ENCODE peak calls at places on chromosomes 7 and 10, in eight cellular contexts. N is thoracic aorta, R is AG10803, E is choroid plexus epithelial cell, D is prostate gland, G is HCT116, Z is left ventricle myocardium inferior, J is fibroblast of the aortic adventitia. P is an unnamed sample.
A peak's percentile ranks its signal among the peaks of the same experiment; 100 is the strongest.

GRCh38 chr10:125799446-125799845 is 23.6 kb downstream of the UROS start:
- DNase-seq in G (no peak), D (no peak), E (no peak), R (no peak), J (no peak), Z (no peak), N (no peak), P (no peak)

GRCh38 chr7:39413866-39414668 is 152.1 kb upstream of the YAE1 start:
- DNase-seq in J (peak; percentile 11), Z (peak; percentile 34), G (peak; percentile 26), N (no peak), E (peak; percentile 44), R (peak; percentile 38), D (peak; percentile 7), P (peak; percentile 8)

GRCh38 chr10:122033224-122033926 is 44.4 kb downstream of the TACC2 start:
- DNase-seq in R (no peak), E (no peak), N (no peak), J (no peak), D (peak; percentile 70), G (no peak), Z (no peak), P (no peak)

GRCh38 chr10:28302012-28302667 is 724 bp downstream of the MPP7 start:
- DNase-seq in R (no peak), G (no peak), E (peak; percentile 29), D (peak; percentile 15), J (peak; percentile 30), N (peak; percentile 27), Z (no peak), P (no peak)

GRCh38 chr10:3090914-3091313 is 23.6 kb downstream of the PFKP start:
- DNase-seq in G (peak; percentile 73), D (peak; percentile 72), Z (peak; percentile 60), N (no peak), E (peak; percentile 67), R (peak; percentile 53), J (peak; percentile 83), P (peak; percentile 32)

GRCh38 chr7:149872419-149873073 is 1.2 kb upstream of the ATP6V0E2 start:
- DNase-seq in R (peak; percentile 85), E (peak; percentile 92), Z (peak; percentile 84), G (no peak), N (peak; percentile 42), J (peak; percentile 71), D (peak; percentile 62), P (no peak)

GRCh38 chr10:42898037-42898960 is 115.7 kb downstream of the BMS1 start:
- DNase-seq in R (no peak), D (no peak), J (no peak), E (no peak), G (no peak), Z (no peak), N (no peak), P (no peak)

GRCh38 chr7:33841658-33842057 is 63.7 kb upstream of the BMPER start:
- DNase-seq in E (peak; percentile 41), Z (no peak), G (no peak), N (no peak), D (no peak), J (no peak), R (peak; percentile 42), P (no peak)

GRCh38 chr10:52570490-52570889 is 202.1 kb downstream of the MBL2 start:
- DNase-seq in E (no peak), N (no peak), R (no peak), G (no peak), D (no peak), Z (no peak), J (no peak), P (no peak)

GRCh38 chr10:92239600-92240288 is 51.1 kb downstream of the CPEB3 start:
- DNase-seq in D (peak; percentile 19), N (no peak), E (peak; percentile 23), G (no peak), R (peak; percentile 22), J (peak; percentile 27), Z (peak; percentile 46), P (no peak)

GRCh38 chr7:140646931-140647647 is 6.5 kb upstream of the DENND2A start:
- DNase-seq in D (no peak), G (peak; percentile 50), R (no peak), N (no peak), E (peak; percentile 51), J (peak; percentile 17), Z (no peak), P (no peak)

GRCh38 chr7:20484366-20484765 is 131.1 kb upstream of the ABCB5 start:
- DNase-seq in Z (no peak), R (no peak), J (no peak), D (no peak), N (no peak), G (no peak), E (no peak), P (no peak)

GRCh38 chr10:113323985-113324384 is 228.9 kb upstream of the HABP2 start:
- DNase-seq in E (no peak), D (no peak), G (no peak), Z (no peak), R (no peak), N (no peak), J (no peak), P (no peak)

GRCh38 chr10:7388602-7389001 is 22.2 kb downstream of the SFMBT2 start:
- DNase-seq in J (no peak), E (no peak), N (no peak), D (no peak), Z (no peak), R (no peak), G (no peak), P (no peak)

GRCh38 chr10:7274293-7274692 is 136.5 kb downstream of the SFMBT2 start:
- DNase-seq in N (no peak), J (no peak), G (no peak), R (no peak), Z (no peak), D (no peak), E (no peak), P (no peak)

GRCh38 chr7:153193144-153193595 is 433.6 kb downstream of the ACTR3B start:
- DNase-seq in E (no peak), G (no peak), J (no peak), Z (no peak), N (no peak), R (no peak), D (no peak), P (no peak)

GRCh38 chr10:12502526-12503274 is 153.4 kb downstream of the CAMK1D start:
- DNase-seq in J (no peak), E (no peak), D (no peak), Z (no peak), R (no peak), N (no peak), G (no peak), P (no peak)

GRCh38 chr10:133393401-133394063 is 425 bp upstream of the MTG1 start:
- DNase-seq in D (no peak), E (no peak), J (no peak), R (no peak), G (no peak), Z (no peak), N (no peak), P (no peak)

GRCh38 chr7:115145512-115145911 is 223.6 kb downstream of the MDFIC start:
- DNase-seq in D (no peak), E (peak; percentile 63), G (no peak), Z (no peak), R (peak; percentile 92), N (no peak), J (peak; percentile 91), P (peak; percentile 74)

DNA sequence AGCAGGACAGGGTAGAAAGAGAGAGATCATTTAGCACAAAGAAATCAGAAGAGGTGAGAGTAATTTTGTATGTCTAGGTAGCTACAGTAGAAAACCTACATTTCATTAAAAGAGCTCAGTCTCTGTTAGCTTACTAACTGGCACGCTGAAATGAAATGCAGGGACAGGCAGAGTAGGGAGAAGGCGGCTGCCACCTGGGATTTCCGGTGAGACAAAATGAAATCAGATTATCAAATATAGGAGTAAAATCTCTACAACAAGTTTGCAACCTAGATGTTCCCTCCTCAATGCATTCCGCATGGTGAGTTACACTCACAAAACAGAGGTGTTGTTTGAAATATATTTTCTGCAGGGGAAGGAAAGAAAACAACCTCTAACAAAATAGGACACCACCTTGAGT is 55.9 kb downstream of the VOPP1 start:
- DNase-seq in G (no peak), J (no peak), D (no peak), E (no peak), Z (no peak), N (no peak), R (no peak), P (no peak)
- H3K4me3 ChIP-seq in G (no peak overlapping the region), J (no peak overlapping the region), D (no peak overlapping the region), E (no peak overlapping the region), Z (no peak overlapping the region), N (no peak overlapping the region), R (no peak overlapping the region), P (no peak overlapping the region)

DNA sequence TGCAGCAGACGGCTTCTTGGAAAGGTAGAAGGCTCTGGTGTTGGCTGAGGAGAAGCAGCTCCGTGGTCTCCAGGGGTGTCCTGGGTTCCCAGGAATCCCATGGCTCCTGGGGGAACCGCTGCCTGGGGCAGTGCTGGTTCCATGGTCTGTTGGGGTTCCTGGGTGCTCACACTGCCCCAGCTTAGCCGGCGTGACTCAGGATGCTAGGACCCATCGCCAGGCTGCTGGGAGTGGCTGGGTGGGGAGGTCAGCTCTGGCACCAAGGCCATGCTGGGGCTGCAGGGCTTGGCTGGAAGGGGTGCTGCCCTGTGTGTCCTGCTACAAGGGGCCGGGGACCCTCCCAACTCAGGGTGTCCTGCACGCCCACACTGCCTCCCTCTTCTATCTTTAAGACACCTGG is 9.4 kb downstream of the MGMT start:
- DNase-seq in J (no peak), G (no peak), E (no peak), Z (no peak), D (no peak), R (no peak), N (no peak), P (no peak)
- H3K4me3 ChIP-seq in J (no peak overlapping the region), G (no peak overlapping the region), E (no peak overlapping the region), Z (no peak overlapping the region), D (no peak overlapping the region), R (no peak overlapping the region), N (no peak overlapping the region), P (no peak overlapping the region)

GRCh38 chr7:151125459-151125834 is 39.2 kb downstream of the AGAP3 start:
- DNase-seq in R (no peak), D (peak; percentile 65), G (no peak), Z (peak; percentile 64), N (no peak), J (no peak), E (no peak), P (no peak)
- H3K4me3 ChIP-seq in R (peak overlapping the region; percentile 29), D (peak overlapping the region; percentile 40), G (no peak overlapping the region), Z (peak overlapping the region; percentile 69), N (peak overlapping the region; percentile 72), J (no peak overlapping the region), E (peak overlapping the region; percentile 50), P (peak overlapping the region; percentile 22)

DNA sequence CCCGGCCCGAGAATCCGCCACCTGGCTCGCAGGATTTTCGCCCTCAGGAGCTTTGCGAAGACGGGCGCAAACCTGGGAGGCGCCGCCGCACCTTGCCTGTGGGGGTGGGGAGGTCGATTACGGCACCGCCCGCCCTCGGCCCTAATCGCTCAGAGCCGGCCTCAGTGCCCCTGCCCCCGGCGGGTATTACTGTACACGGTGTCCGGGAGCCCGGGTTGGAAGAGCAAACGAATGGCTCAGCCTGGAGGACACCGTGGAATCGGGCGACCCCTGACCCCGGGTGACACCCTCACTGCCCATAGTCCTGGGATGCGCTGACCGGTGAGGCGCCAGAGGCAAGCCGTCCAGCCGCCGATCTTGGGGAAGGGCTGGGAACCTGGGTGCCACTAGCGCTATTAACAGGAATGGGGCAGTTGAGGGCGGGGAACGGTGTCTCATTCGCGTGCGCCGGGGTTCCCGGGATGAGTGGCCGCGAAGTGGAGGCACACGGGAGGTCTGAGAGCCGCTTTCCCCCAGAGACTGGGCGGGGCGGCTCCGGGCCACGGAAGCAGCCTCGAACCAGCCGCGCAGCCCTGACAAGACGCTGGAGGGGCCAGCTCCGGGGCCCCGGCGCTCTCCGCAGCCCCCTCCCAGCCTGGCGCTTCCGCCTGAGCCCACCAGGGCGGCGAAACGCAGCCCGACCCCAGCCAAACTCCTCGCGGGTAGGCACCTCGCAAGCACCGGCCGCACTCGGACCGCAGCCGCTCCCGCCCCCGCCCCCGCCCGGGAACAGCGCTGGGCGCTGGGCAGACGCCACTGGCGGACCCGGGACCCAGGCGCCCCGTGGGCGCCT is 167.5 kb downstream of the NRF1 start:
- DNase-seq in R (no peak), D (no peak), Z (no peak), J (no peak), G (no peak), E (no peak), N (no peak), P (no peak)
- H3K4me3 ChIP-seq in R (no peak overlapping the region), D (peak overlapping the region; percentile 53), Z (peak overlapping the region; percentile 62), J (no peak overlapping the region), G (peak overlapping the region; percentile 84), E (no peak overlapping the region), N (peak overlapping the region; percentile 70), P (peak overlapping the region; percentile 31)

P was measured in skeletal muscle cell.